ENCODE peak calls at places on chromosomes 16 and 17, in six cellular contexts. F is nephron progenitor cell; A is hypothalamus; Z is stimulated activated CD4-positive, alpha-beta T cell treated with anti-CD3 and anti-CD28 coated beads, Interleukin-1b, Interleukin-23, amount 100 ng/mL, for 24 hours; D is T-cell; G is BJ. C is an unnamed sample.
A peak's percentile ranks its signal among the peaks of the same experiment; 100 is the strongest.

GRCh38 chr17:74190807-74191206 is 12.7 kb upstream of the RPL38 start:
- DNase-seq in F (peak; percentile 76), Z (no peak), D (no peak), A (no peak), G (no peak), C (no peak)

GRCh38 chr17:77741109-77741508 is 217.4 kb upstream of the TNRC6C start:
- DNase-seq in A (no peak), G (no peak), F (no peak), D (no peak), Z (no peak), C (no peak)

GRCh38 chr17:51165680-51166197 is 472 bp upstream of the NME2 start:
- DNase-seq in G (no peak), Z (no peak), D (no peak), F (no peak), A (peak; percentile 13), C (no peak)

GRCh38 chr17:38434178-38434665 is 6.0 kb downstream of the ARHGAP23 start:
- DNase-seq in F (no peak), A (peak; percentile 38), Z (no peak), D (no peak), G (no peak), C (no peak)

GRCh38 chr17:47213540-47213939 is 4.4 kb downstream of the MYL4 start:
- DNase-seq in Z (no peak), G (no peak), A (no peak), F (no peak), D (no peak), C (no peak)

GRCh38 chr17:31609331-31609730 is 217.9 kb downstream of the RAB11FIP4 start:
- DNase-seq in G (no peak), D (no peak), F (no peak), A (no peak), Z (no peak), C (no peak)

GRCh38 chr17:82234211-82235055 is 5.6 kb downstream of the SLC16A3 start:
- DNase-seq in Z (no peak), A (no peak), F (peak; percentile 45), G (no peak), D (no peak), C (no peak)

GRCh38 chr17:31739300-31739699 is 119.7 kb downstream of the COPRS start:
- DNase-seq in D (no peak), F (no peak), A (no peak), G (peak; percentile 76), Z (no peak), C (no peak)

GRCh38 chr16:56589141-56590039 is at the start of gene MT3:
- DNase-seq in F (peak; percentile 59), G (no peak), A (peak; percentile 62), Z (no peak), D (peak; percentile 40), C (no peak)

GRCh38 chr16:84471966-84472365 is 32.5 kb downstream of the MEAK7 start:
- DNase-seq in G (no peak), Z (no peak), D (no peak), A (no peak), F (no peak), C (no peak)

GRCh38 chr17:4796550-4796915 is 569 bp downstream of the PSMB6 start:
- DNase-seq in G (no peak), Z (no peak), A (no peak), D (no peak), F (peak; percentile 57), C (no peak)

GRCh38 chr17:7407483-7408231 is at the start of gene NLGN2:
- DNase-seq in F (no peak), D (no peak), Z (no peak), A (no peak), G (no peak), C (no peak)

GRCh38 chr16:85998868-85999729 is 100.1 kb downstream of the IRF8 start:
- DNase-seq in F (no peak), G (no peak), A (no peak), Z (no peak), D (no peak), C (no peak)

GRCh38 chr17:76869878-76870714 is 1.9 kb downstream of the MGAT5B start:
- DNase-seq in D (no peak), G (no peak), A (no peak), F (peak; percentile 70), Z (no peak), C (no peak)

GRCh38 chr16:22138482-22138881 is 23.8 kb upstream of the SDR42E2 start:
- DNase-seq in D (no peak), A (no peak), F (no peak), G (no peak), Z (no peak), C (no peak)

GRCh38 chr16:51884773-51885172 is 662.2 kb downstream of the TOX3 start:
- DNase-seq in Z (no peak), A (no peak), D (no peak), F (no peak), G (no peak), C (no peak)

GRCh38 chr17:17700251-17700969 is 19.2 kb downstream of the RAI1 start:
- DNase-seq in G (no peak), F (peak; percentile 56), Z (no peak), A (no peak), D (no peak), C (no peak)

GRCh38 chr17:38667099-38667786 is 7.5 kb downstream of the EPOP start:
- DNase-seq in G (no peak), D (no peak), Z (no peak), F (peak; percentile 78), A (peak; percentile 21), C (peak; percentile 80)

GRCh38 chr17:40448639-40449261 is 5.5 kb downstream of the IGFBP4 start:
- DNase-seq in A (no peak), Z (no peak), F (no peak), D (no peak), G (no peak), C (peak; percentile 67)

C was measured in HuH-7.5.